ENCODE peak calls at places on chromosomes 3 and 15, in eight cellular contexts. One of them, this sample, is unnamed.

GRCh38 chr3:88668180-88668579 is 439.2 kb upstream of the EPHA3 start:
- DNase-seq in stimulated activated CD4-positive, alpha-beta T cell treated with anti-CD3 and anti-CD28 coated beads, Interleukin-1b, Interleukin-23, amount 100 ng/mL, for 1 hour: no peak
- DNase-seq in body of pancreas: no peak
- DNase-seq in AG09309: no peak
- DNase-seq in T-helper 1 cell: no peak
- DNase-seq in renal cortical epithelial cell: no peak
- DNase-seq in cardiac muscle cell: no peak
- DNase-seq in adrenal gland: no peak
- DNase-seq in this sample: no peak

GRCh38 chr15:71649894-71650293 is 160.5 kb upstream of the NR2E3 start:
- DNase-seq in adrenal gland: no peak
- DNase-seq in body of pancreas: no peak
- DNase-seq in T-helper 1 cell: no peak
- DNase-seq in renal cortical epithelial cell: peak
- DNase-seq in stimulated activated CD4-positive, alpha-beta T cell treated with anti-CD3 and anti-CD28 coated beads, Interleukin-1b, Interleukin-23, amount 100 ng/mL, for 1 hour: no peak
- DNase-seq in cardiac muscle cell: no peak
- DNase-seq in AG09309: no peak
- DNase-seq in this sample: no peak

GRCh38 chr3:115725800-115726199 is 102.5 kb downstream of the GAP43 start:
- DNase-seq in cardiac muscle cell: no peak
- DNase-seq in T-helper 1 cell: no peak
- DNase-seq in body of pancreas: no peak
- DNase-seq in adrenal gland: no peak
- DNase-seq in AG09309: no peak
- DNase-seq in stimulated activated CD4-positive, alpha-beta T cell treated with anti-CD3 and anti-CD28 coated beads, Interleukin-1b, Interleukin-23, amount 100 ng/mL, for 1 hour: no peak
- DNase-seq in renal cortical epithelial cell: no peak
- DNase-seq in this sample: no peak

GRCh38 chr3:55060921-55061555 is 133.2 kb upstream of the LRTM1 start:
- DNase-seq in AG09309: no peak
- DNase-seq in T-helper 1 cell: no peak
- DNase-seq in adrenal gland: no peak
- DNase-seq in renal cortical epithelial cell: no peak
- DNase-seq in stimulated activated CD4-positive, alpha-beta T cell treated with anti-CD3 and anti-CD28 coated beads, Interleukin-1b, Interleukin-23, amount 100 ng/mL, for 1 hour: no peak
- DNase-seq in cardiac muscle cell: no peak
- DNase-seq in body of pancreas: no peak
- DNase-seq in this sample: no peak

GRCh38 chr3:150091626-150092025 is 120.9 kb upstream of the PFN2 start:
- DNase-seq in cardiac muscle cell: no peak
- DNase-seq in AG09309: no peak
- DNase-seq in T-helper 1 cell: no peak
- DNase-seq in stimulated activated CD4-positive, alpha-beta T cell treated with anti-CD3 and anti-CD28 coated beads, Interleukin-1b, Interleukin-23, amount 100 ng/mL, for 1 hour: no peak
- DNase-seq in body of pancreas: no peak
- DNase-seq in renal cortical epithelial cell: no peak
- DNase-seq in adrenal gland: no peak
- DNase-seq in this sample: no peak

GRCh38 chr3:168859143-168859542 is 763.4 kb upstream of the GOLIM4 start:
- DNase-seq in stimulated activated CD4-positive, alpha-beta T cell treated with anti-CD3 and anti-CD28 coated beads, Interleukin-1b, Interleukin-23, amount 100 ng/mL, for 1 hour: no peak
- DNase-seq in cardiac muscle cell: no peak
- DNase-seq in AG09309: no peak
- DNase-seq in adrenal gland: no peak
- DNase-seq in T-helper 1 cell: no peak
- DNase-seq in renal cortical epithelial cell: peak
- DNase-seq in body of pancreas: no peak
- DNase-seq in this sample: no peak

GRCh38 chr3:61381745-61382392 is 130.6 kb upstream of the FHIT start:
- DNase-seq in stimulated activated CD4-positive, alpha-beta T cell treated with anti-CD3 and anti-CD28 coated beads, Interleukin-1b, Interleukin-23, amount 100 ng/mL, for 1 hour: no peak
- DNase-seq in body of pancreas: no peak
- DNase-seq in cardiac muscle cell: peak
- DNase-seq in AG09309: no peak
- DNase-seq in renal cortical epithelial cell: peak
- DNase-seq in T-helper 1 cell: no peak
- DNase-seq in adrenal gland: peak
- DNase-seq in this sample: no peak

GRCh38 chr3:175357758-175358157 is 498.6 kb downstream of the NAALADL2 start:
- DNase-seq in stimulated activated CD4-positive, alpha-beta T cell treated with anti-CD3 and anti-CD28 coated beads, Interleukin-1b, Interleukin-23, amount 100 ng/mL, for 1 hour: no peak
- DNase-seq in body of pancreas: no peak
- DNase-seq in T-helper 1 cell: no peak
- DNase-seq in AG09309: no peak
- DNase-seq in renal cortical epithelial cell: no peak
- DNase-seq in adrenal gland: no peak
- DNase-seq in cardiac muscle cell: no peak
- DNase-seq in this sample: no peak

GRCh38 chr15:37137221-37137620 is 36.9 kb upstream of the MEIS2 start:
- DNase-seq in cardiac muscle cell: no peak
- DNase-seq in stimulated activated CD4-positive, alpha-beta T cell treated with anti-CD3 and anti-CD28 coated beads, Interleukin-1b, Interleukin-23, amount 100 ng/mL, for 1 hour: no peak
- DNase-seq in adrenal gland: no peak
- DNase-seq in body of pancreas: no peak
- DNase-seq in renal cortical epithelial cell: no peak
- DNase-seq in T-helper 1 cell: no peak
- DNase-seq in AG09309: no peak
- DNase-seq in this sample: no peak

GRCh38 chr3:138511990-138512389 is 77.6 kb downstream of the ESYT3 start:
- DNase-seq in T-helper 1 cell: no peak
- DNase-seq in renal cortical epithelial cell: no peak
- DNase-seq in stimulated activated CD4-positive, alpha-beta T cell treated with anti-CD3 and anti-CD28 coated beads, Interleukin-1b, Interleukin-23, amount 100 ng/mL, for 1 hour: no peak
- DNase-seq in adrenal gland: no peak
- DNase-seq in body of pancreas: no peak
- DNase-seq in AG09309: no peak
- DNase-seq in cardiac muscle cell: no peak
- DNase-seq in this sample: no peak

GRCh38 chr3:111373861-111374260 is 168.1 kb upstream of the CD96 start:
- DNase-seq in stimulated activated CD4-positive, alpha-beta T cell treated with anti-CD3 and anti-CD28 coated beads, Interleukin-1b, Interleukin-23, amount 100 ng/mL, for 1 hour: no peak
- DNase-seq in adrenal gland: no peak
- DNase-seq in cardiac muscle cell: no peak
- DNase-seq in T-helper 1 cell: no peak
- DNase-seq in renal cortical epithelial cell: peak
- DNase-seq in body of pancreas: no peak
- DNase-seq in AG09309: no peak
- DNase-seq in this sample: no peak

GRCh38 chr3:161957467-161957866 is 460.9 kb downstream of the OTOL1 start:
- DNase-seq in AG09309: no peak
- DNase-seq in renal cortical epithelial cell: no peak
- DNase-seq in body of pancreas: no peak
- DNase-seq in T-helper 1 cell: no peak
- DNase-seq in stimulated activated CD4-positive, alpha-beta T cell treated with anti-CD3 and anti-CD28 coated beads, Interleukin-1b, Interleukin-23, amount 100 ng/mL, for 1 hour: no peak
- DNase-seq in adrenal gland: no peak
- DNase-seq in cardiac muscle cell: no peak
- DNase-seq in this sample: no peak

This sample was measured in neural crest cell.